ENCODE peak calls at places on chromosomes 6 and 20, in six cellular contexts. Y, L, W, F, H and G are unnamed samples.

GRCh38 chr6:80728830-80729229 is 622.4 kb downstream of the BCKDHB start:
- DNase-seq in Y (no peak), L (no peak), W (no peak), F (no peak), H (no peak), G (no peak)

GRCh38 chr20:31840906-31841816 is 4.2 kb downstream of the FOXS1 start:
- DNase-seq in Y (no peak), L (no peak), W (no peak), F (no peak), H (no peak), G (no peak)

GRCh38 chr6:125421853-125422252 is 120.1 kb upstream of the HDDC2 start:
- DNase-seq in Y (no peak), L (no peak), W (no peak), F (no peak), H (peak), G (no peak)

GRCh38 chr6:129321303-129321702 is 388.7 kb downstream of the ARHGAP18 start:
- DNase-seq in Y (no peak), L (no peak), W (no peak), F (no peak), H (no peak), G (no peak)

GRCh38 chr6:33589723-33590530 is 9.9 kb upstream of the BAK1 start:
- DNase-seq in Y (peak), L (peak), W (no peak), F (peak), H (peak), G (peak)

GRCh38 chr6:144019929-144020328 is 11.9 kb upstream of the PLAGL1 start:
- DNase-seq in Y (no peak), L (no peak), W (no peak), F (no peak), H (no peak), G (no peak)

GRCh38 chr6:10999994-11000393 is 44.1 kb downstream of the ELOVL2 start:
- DNase-seq in Y (no peak), L (no peak), W (no peak), F (no peak), H (no peak), G (no peak)

GRCh38 chr6:144036064-144036873 is 28.2 kb upstream of the PLAGL1 start:
- DNase-seq in Y (peak), L (no peak), W (peak), F (no peak), H (no peak), G (no peak)

GRCh38 chr6:129853996-129854711 is 7.0 kb downstream of the TMEM244 start:
- DNase-seq in Y (no peak), L (no peak), W (no peak), F (no peak), H (no peak), G (no peak)

GRCh38 chr20:11738852-11739251 is 178.8 kb upstream of the BTBD3 start:
- DNase-seq in Y (no peak), L (no peak), W (no peak), F (no peak), H (no peak), G (no peak)

GRCh38 chr20:24665196-24665595 is 195.8 kb downstream of the SYNDIG1 start:
- DNase-seq in Y (no peak), L (no peak), W (no peak), F (no peak), H (no peak), G (no peak)

GRCh38 chr20:24662756-24663399 is 193.4 kb downstream of the SYNDIG1 start:
- DNase-seq in Y (no peak), L (no peak), W (no peak), F (no peak), H (no peak), G (peak)

GRCh38 chr20:24664266-24664986 is 195.0 kb downstream of the SYNDIG1 start:
- DNase-seq in Y (no peak), L (no peak), W (no peak), F (no peak), H (no peak), G (no peak)

GRCh38 chr20:24662286-24662685 is 192.9 kb downstream of the SYNDIG1 start:
- DNase-seq in Y (no peak), L (no peak), W (no peak), F (no peak), H (no peak), G (no peak)

DNA sequence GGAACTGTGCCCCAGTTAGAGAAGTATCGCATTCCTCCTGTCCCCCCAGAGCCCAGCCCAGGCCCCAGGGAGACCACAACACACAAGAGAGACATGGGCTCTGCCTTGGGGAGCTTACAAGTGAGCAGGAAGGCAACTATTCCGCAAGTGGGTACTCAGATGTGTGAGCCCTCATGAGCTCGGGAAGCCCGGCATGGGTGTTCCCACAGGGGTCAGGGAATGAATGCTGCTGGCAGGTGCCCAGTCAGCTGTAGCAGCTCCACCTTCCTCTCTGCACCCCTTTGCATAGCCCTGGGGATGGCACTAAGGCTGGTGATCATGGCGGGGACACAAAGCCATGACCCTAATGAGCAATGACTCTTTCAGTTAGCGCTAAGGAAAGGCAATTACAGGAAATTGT is 194.1 kb downstream of the SYNDIG1 start:
- DNase-seq in Y (no peak), L (no peak), W (no peak), F (no peak), H (no peak), G (no peak)
- H3K4me3 ChIP-seq in Y (no peak), L (no peak), W (no peak), F (no peak), H (no peak), G (no peak)

GRCh38 chr6:116036075-116036773 is 24.5 kb downstream of the FRK start:
- DNase-seq in Y (no peak), L (no peak), W (no peak), F (peak), H (no peak), G (no peak)

GRCh38 chr6:116035616-116036015 is 25.1 kb downstream of the FRK start:
- DNase-seq in Y (no peak), L (no peak), W (no peak), F (no peak), H (no peak), G (no peak)

GRCh38 chr6:116033687-116034303 is 26.9 kb downstream of the FRK start:
- DNase-seq in Y (no peak), L (no peak), W (no peak), F (no peak), H (no peak), G (no peak)

GRCh38 chr6:116036885-116037284 is 23.8 kb downstream of the FRK start:
- DNase-seq in Y (no peak), L (no peak), W (no peak), F (no peak), H (no peak), G (no peak)

GRCh38 chr6:116034327-116034726 is 26.4 kb downstream of the FRK start:
- DNase-seq in Y (no peak), L (no peak), W (no peak), F (no peak), H (no peak), G (no peak)
- TF ChIP-seq GABPA in Y (no peak), L (no peak), W (no peak), F (no peak), H (no peak), G (no peak)

GRCh38 chr6:135088232-135088760 is 33.7 kb upstream of the HBS1L start:
- DNase-seq in Y (no peak), L (no peak), W (no peak), F (no peak), H (no peak), G (no peak)
- H3K4me3 ChIP-seq in Y (no peak), L (no peak), W (no peak), F (no peak), H (no peak), G (no peak)

GRCh38 chr20:51750037-51750769 is 18.0 kb downstream of the ATP9A start:
- DNase-seq in Y (peak), L (no peak), W (no peak), F (no peak), H (no peak), G (peak)

GRCh38 chr20:51749674-51750036 is 18.5 kb downstream of the ATP9A start:
- DNase-seq in Y (no peak), L (no peak), W (no peak), F (no peak), H (no peak), G (no peak)

GRCh38 chr20:51750770-51751388 is 17.3 kb downstream of the ATP9A start:
- DNase-seq in Y (no peak), L (no peak), W (no peak), F (no peak), H (no peak), G (no peak)

GRCh38 chr20:51745804-51746203 is 22.4 kb downstream of the ATP9A start:
- DNase-seq in Y (no peak), L (no peak), W (no peak), F (no peak), H (no peak), G (no peak)

DNA sequence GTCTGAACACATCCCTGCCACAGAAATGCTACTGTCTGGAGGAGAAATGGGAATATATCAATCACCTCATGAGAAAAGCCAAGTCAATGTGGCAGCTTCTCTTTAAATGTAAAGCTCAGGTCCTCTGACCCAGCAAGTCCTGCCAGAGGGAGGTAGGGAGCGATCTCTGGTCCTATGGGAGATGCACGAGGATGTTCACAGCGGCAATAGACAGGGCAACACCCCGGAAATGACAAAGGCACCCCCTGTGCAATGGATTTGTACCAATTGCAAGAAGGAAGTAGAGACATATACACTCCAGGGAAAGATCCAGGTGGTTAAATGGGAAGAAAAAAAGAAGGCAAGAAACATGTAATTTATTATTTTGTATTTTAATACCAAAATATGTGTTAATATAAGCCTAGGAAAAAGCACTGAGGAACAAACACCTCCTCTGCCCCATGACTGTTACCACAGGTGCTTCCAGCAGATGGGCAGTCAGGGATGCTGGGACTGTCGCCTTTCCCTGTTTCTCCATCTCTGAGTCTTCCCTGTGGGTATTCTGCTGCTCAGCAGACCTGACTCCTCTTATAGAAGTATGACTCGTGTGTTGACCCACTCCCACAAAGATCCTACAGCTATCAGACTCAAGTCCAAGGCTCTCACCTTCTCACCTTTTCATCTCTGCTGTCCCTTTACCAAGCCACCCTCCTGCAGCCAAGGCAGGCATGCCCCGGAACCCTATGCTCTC is 20.8 kb downstream of the ATP9A start:
- DNase-seq in Y (no peak), L (no peak), W (no peak), F (no peak), H (no peak), G (no peak)
- TF ChIP-seq GABPA in Y (no peak), L (no peak), W (no peak), F (no peak), H (no peak), G (no peak)

GRCh38 chr6:90072501-90072900 is 178.2 kb downstream of the GJA10 start:
- DNase-seq in Y (no peak), L (no peak), W (no peak), F (no peak), H (no peak), G (no peak)

GRCh38 chr6:90068835-90069478 is 174.7 kb downstream of the GJA10 start:
- DNase-seq in Y (no peak), L (no peak), W (no peak), F (no peak), H (no peak), G (no peak)

GRCh38 chr6:90074161-90074560 is 179.9 kb downstream of the GJA10 start:
- DNase-seq in Y (peak), L (no peak), W (no peak), F (no peak), H (no peak), G (no peak)

GRCh38 chr6:90076471-90076870 is 182.2 kb downstream of the GJA10 start:
- DNase-seq in Y (no peak), L (no peak), W (no peak), F (no peak), H (no peak), G (no peak)

GRCh38 chr6:90072961-90073464 is 178.7 kb downstream of the GJA10 start:
- DNase-seq in Y (no peak), L (no peak), W (no peak), F (no peak), H (no peak), G (no peak)
- H3K4me3 ChIP-seq in Y (no peak), L (no peak), W (no peak), F (no peak), H (no peak), G (no peak)

GRCh38 chr6:139800837-139801236 is 426.4 kb upstream of the CITED2 start:
- DNase-seq in Y (no peak), L (peak), W (no peak), F (no peak), H (no peak), G (no peak)

GRCh38 chr6:139801571-139802321 is 427.3 kb upstream of the CITED2 start:
- DNase-seq in Y (no peak), L (no peak), W (no peak), F (no peak), H (no peak), G (no peak)
- TF ChIP-seq GABPA in Y (no peak), L (no peak), W (no peak), F (no peak), H (no peak), G (no peak)

GRCh38 chr20:50108571-50109235 is 4.2 kb downstream of the UBE2V1 start:
- DNase-seq in Y (no peak), L (no peak), W (no peak), F (no peak), H (no peak), G (no peak)

GRCh38 chr20:50111120-50111828 is 1.7 kb downstream of the UBE2V1 start:
- DNase-seq in Y (no peak), L (no peak), W (no peak), F (no peak), H (no peak), G (no peak)

GRCh38 chr20:50111829-50112495 is 988 bp downstream of the UBE2V1 start:
- DNase-seq in Y (no peak), L (no peak), W (no peak), F (no peak), H (no peak), G (no peak)

GRCh38 chr20:50112512-50113419 is at the start of gene UBE2V1:
- DNase-seq in Y (peak), L (peak), W (peak), F (peak), H (peak), G (peak)

DNA sequence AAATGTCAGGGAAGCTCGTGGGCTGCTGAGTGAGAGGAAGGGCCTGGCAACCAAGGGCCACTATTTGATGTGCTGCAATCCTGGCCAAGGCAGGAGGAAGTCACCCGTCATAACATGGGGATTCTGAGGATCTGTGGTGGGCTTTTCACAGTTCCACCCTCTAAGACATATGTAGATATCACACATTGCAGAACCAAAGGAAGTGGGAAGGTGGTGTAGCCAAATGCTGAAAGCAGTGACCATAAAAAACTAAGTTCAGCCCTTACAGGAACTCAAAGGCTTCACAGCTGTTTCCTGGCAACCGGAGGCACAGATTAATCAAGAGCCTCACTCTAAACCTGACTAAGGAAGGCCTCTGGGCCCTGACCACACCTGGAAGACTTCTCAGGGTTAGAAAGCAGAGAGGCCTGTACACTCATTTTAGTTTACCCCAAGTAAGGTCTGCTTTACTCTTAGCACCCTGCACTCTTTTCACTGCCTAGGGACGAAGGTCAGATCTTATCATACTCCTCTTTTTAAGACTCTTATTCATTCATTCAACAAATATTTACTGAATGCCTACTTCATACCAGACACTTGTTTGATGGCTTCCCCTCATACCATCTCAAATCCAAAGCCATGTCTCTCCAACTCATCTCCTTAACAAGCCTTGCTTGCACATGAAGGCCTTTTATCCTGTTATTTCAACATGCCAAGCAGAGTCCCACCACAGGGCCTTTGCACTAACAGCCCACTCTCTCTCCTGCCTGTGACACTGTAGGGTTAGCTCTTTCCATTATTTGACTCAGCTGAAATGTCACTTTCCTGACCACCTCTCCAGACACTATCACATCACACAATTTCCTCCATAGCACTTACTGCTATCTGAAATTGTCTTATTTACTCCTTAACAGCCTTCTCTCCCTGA is 2.6 kb downstream of the UBE2V1 start:
- DNase-seq in Y (peak), L (peak), W (no peak), F (no peak), H (no peak), G (no peak)
- H3K4me3 ChIP-seq in Y (peak), L (peak), W (no peak), F (peak), H (no peak), G (peak)

GRCh38 chr6:37539706-37540352 is 40.1 kb upstream of the CCDC167 start:
- DNase-seq in Y (no peak), L (no peak), W (no peak), F (no peak), H (no peak), G (no peak)

GRCh38 chr6:37538107-37538506 is 38.4 kb upstream of the CCDC167 start:
- DNase-seq in Y (peak), L (no peak), W (no peak), F (peak), H (peak), G (no peak)

GRCh38 chr6:37532122-37532521 is 32.4 kb upstream of the CCDC167 start:
- DNase-seq in Y (no peak), L (no peak), W (no peak), F (no peak), H (no peak), G (no peak)

GRCh38 chr6:37536462-37537225 is 37.0 kb upstream of the CCDC167 start:
- DNase-seq in Y (no peak), L (no peak), W (no peak), F (peak), H (no peak), G (peak)

DNA sequence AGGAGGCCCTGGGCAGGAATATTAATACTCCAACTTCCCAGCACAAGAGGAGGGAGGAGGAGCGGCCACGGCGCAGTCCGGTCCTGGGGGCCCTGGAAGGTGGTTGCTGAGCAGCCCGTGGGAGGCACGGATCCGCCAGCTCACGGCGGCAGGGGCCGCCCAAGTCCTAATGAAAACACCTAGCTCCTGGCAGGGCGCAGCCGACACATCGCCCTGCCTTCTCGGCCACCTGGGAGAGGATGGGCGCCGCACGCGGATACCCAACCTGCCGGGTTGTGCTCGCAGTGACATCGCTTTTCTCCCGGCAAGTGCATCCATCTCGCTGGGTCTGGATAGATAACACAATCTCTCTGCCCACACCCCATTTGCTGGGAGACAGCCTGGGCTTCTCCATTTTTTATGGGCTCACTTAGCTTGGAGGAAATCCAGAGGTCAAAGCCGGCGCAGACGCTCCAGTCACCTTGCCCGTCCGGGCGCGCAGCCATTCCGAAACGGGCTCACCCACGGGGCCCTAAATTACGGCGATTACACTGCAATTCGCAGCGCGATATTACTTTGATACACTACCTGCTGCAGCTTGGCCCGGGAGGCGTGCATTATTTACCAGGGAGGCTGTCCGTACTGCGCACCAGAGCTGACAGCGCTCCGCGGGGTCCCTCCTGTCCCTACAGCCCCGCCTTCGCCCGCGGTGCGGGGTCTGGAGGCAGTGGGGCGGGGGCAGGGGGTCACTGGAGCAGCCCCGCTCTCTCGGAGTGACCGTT is 36.2 kb upstream of the CCDC167 start:
- DNase-seq in Y (no peak), L (no peak), W (no peak), F (peak), H (peak), G (peak)
- TF ChIP-seq GABPA in Y (no peak), L (no peak), W (no peak), F (no peak), H (no peak), G (no peak)

DNA sequence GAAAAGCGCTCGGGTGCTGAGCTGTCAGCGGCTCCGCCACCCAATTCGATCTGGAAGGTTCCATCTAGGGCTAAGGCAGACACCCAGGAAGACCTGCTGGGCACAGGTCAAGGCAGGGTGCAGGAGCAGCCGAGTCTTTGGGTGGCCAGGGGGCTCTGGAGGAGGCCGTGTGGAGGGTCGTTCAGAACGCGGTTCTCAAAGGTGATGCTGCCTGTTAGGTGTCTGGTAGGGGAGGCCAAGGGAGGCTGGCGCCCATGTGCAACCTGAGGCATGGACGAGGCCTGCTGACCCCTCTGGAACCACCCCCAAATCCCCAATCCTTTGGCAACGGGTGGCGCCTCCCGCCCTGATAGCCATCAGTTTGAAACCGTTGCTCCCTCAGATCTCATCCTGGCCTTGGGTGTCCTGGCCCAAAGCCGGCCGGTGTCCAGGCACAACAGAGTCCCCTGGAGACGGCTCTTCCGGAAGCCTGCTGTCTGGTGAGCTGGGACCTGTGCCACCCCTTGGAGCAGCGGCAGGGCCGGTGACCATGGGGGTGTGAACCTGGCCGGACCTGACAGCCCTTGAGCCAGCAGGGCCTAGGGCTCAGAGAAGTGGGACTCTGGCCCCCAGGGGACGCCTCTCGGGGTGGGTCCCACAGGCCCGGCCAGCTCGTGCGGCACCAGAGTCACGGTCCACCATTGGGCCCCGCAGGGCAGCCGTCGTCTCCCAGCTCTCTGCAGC is 10.5 kb downstream of the SLC17A9 start:
- DNase-seq in Y (no peak), L (no peak), W (no peak), F (no peak), H (no peak), G (no peak)
- H3K4me3 ChIP-seq in Y (no peak), L (no peak), W (no peak), F (no peak), H (no peak), G (no peak)